ENCODE peak calls at places on chromosomes 5 and 9, in nine cellular contexts. V is cardiac muscle cell, D is SK-N-SH, P is glutamatergic neuron, M is foreskin fibroblast, N is fibroblast of lung, H is ovary, K is epithelial cell of esophagus, U is heart left ventricle. Q is an unnamed sample.

GRCh38 chr5:94613583-94613982 is 4.8 kb downstream of the KIAA0825 start:
- DNase-seq in V (peak; percentile 49), D (peak; percentile 12), P (no peak), M (no peak), N (peak; percentile 31), H (no peak), K (peak; percentile 53), U (no peak), Q (no peak)

GRCh38 chr5:114360816-114361723 is 800 bp upstream of the KCNN2 start:
- DNase-seq in V (peak; percentile 83), D (peak; percentile 60), P (peak; percentile 90), M (no peak), N (peak; percentile 45), H (no peak), K (no peak), U (peak; percentile 35), Q (no peak)

GRCh38 chr5:132093310-132093709 is 19.7 kb downstream of the CSF2 start:
- DNase-seq in V (no peak), D (no peak), P (no peak), M (no peak), N (no peak), H (no peak), K (no peak), U (no peak), Q (no peak)

GRCh38 chr5:77168884-77169254 is 41.6 kb upstream of the PDE8B start:
- DNase-seq in V (peak; percentile 23), D (no peak), P (no peak), M (no peak), N (no peak), H (no peak), K (peak; percentile 23), U (peak; percentile 48), Q (no peak)

GRCh38 chr5:77869115-77869798 is 93.1 kb upstream of the TBCA start:
- DNase-seq in V (no peak), D (no peak), P (no peak), M (no peak), N (no peak), H (no peak), K (no peak), U (no peak), Q (no peak)

GRCh38 chr5:33834334-33834733 is 57.5 kb downstream of the ADAMTS12 start:
- DNase-seq in V (no peak), D (no peak), P (no peak), M (peak; percentile 33), N (peak; percentile 25), H (no peak), K (no peak), U (no peak), Q (no peak)

GRCh38 chr5:1338518-1339070 is 6.3 kb downstream of the CLPTM1L start:
- DNase-seq in V (no peak), D (no peak), P (no peak), M (no peak), N (no peak), H (no peak), K (no peak), U (no peak), Q (no peak)

GRCh38 chr9:77752566-77752965 is 104.4 kb upstream of the GNA14 start:
- DNase-seq in V (no peak), D (no peak), P (no peak), M (peak; percentile 77), N (peak; percentile 78), H (no peak), K (no peak), U (no peak), Q (peak; percentile 64)

GRCh38 chr9:14283276-14283675 is 30.7 kb downstream of the NFIB start:
- DNase-seq in V (no peak), D (no peak), P (no peak), M (no peak), N (no peak), H (no peak), K (no peak), U (no peak), Q (no peak)

GRCh38 chr5:78320461-78320860 is 26.0 kb upstream of the AP3B1 start:
- DNase-seq in V (peak; percentile 29), D (peak; percentile 26), P (no peak), M (peak; percentile 16), N (peak; percentile 62), H (no peak), K (peak; percentile 65), U (no peak), Q (no peak)

GRCh38 chr5:55463613-55464012 is 71.2 kb downstream of the PLPP1 start:
- DNase-seq in V (no peak), D (no peak), P (no peak), M (no peak), N (no peak), H (no peak), K (no peak), U (no peak), Q (no peak)

DNA sequence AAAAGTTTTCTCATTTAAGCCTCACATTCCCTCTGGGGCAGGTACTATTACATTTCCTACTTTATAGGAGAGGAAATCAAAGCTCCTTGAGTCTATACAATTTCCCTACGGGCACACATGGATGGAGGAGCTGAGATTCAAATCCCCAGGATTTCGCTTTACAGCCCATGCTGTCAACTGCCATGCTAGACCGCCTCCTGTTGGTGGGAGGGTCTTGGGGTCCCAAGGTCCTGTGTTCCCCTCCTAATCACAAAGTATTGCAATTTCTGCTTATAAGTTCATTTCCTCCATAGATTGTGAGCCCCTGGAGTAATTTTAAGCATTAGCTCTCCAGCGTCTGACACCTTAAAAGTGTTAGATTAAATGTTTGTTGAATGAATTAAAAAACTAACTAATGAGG is 95.9 kb upstream of the SMARCA2 start:
- DNase-seq in V (no peak), D (no peak), P (no peak), M (no peak), N (no peak), H (no peak), K (no peak), U (no peak), Q (no peak)
- TF ChIP-seq CTCF in V (no peak), D (no peak), P (no peak), M (no peak), N (no peak), H (no peak), K (no peak), U (no peak), Q (no peak)

DNA sequence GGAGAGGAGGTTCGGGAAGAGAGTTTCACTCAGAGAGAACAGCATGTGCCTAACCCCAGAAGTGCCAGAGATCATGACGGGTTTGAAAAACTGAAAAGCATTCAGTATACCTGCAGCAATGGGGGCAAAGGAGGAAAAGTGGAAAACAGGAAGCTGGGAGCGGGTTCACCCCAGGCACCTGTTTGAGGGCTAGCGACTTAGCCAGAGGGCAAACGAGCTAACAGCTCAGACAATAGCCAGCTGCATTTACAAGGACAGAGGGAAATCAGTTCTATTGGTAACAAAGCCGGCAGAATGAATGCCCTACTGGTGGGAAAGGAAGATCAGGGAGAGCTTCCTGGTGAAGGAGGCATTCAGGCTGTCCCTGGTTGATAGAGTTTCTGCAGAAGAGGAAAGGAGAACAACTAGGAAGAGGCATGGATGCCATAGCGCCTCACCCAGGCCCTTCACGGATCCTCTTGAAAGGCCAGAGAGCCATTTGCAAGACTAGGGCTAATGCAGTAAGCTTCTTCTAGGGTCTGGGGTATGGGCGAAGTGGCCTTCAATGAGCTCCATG is 141.7 kb upstream of the ADRA1B start:
- DNase-seq in V (no peak), D (no peak), P (no peak), M (no peak), N (no peak), H (no peak), K (no peak), U (no peak), Q (no peak)
- TF ChIP-seq CTCF in V (no peak), D (no peak), P (no peak), M (no peak), N (no peak), H (no peak), K (no peak), U (no peak), Q (no peak)

DNA sequence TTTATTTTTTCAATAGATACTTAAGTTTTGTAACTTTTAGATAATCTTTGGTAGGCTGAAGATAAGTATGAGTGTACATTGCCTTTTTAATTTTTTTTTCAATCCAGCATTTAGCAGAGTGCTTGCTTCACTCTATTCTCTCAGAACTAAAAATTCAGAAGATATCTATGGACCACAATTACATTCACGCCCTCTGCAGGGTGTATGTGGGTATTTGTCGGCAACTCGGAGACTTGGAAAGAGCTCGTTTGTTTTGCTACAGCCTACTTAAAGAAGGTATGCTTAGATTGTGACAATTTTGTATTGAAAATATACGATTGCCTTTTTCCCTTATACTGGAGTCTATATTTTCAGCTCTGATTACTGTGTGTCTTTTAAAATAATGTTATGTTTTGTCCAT is 43.8 kb downstream of the ICE1 start:
- DNase-seq in V (no peak), D (no peak), P (no peak), M (no peak), N (no peak), H (no peak), K (no peak), U (no peak), Q (no peak)
- TF ChIP-seq CTCF in V (no peak), D (no peak), P (peak; percentile 17), M (no peak), N (no peak), H (no peak), K (no peak), U (no peak), Q (no peak)

GRCh38 chr5:152532714-152533113 is 127.6 kb upstream of the NMUR2 start:
- DNase-seq in V (peak; percentile 77), D (peak; percentile 16), P (no peak), M (peak; percentile 30), N (peak; percentile 76), H (no peak), K (peak; percentile 73), U (no peak), Q (peak; percentile 18)
- TF ChIP-seq CTCF in V (peak; percentile 45), D (peak; percentile 73), P (no peak), M (peak; percentile 25), N (peak; percentile 26), H (peak; percentile 24), K (peak; percentile 47), U (peak; percentile 69), Q (peak; percentile 35)

GRCh38 chr5:139088024-139088423 is 110.1 kb downstream of the SIL1 start:
- DNase-seq in V (no peak), D (no peak), P (no peak), M (no peak), N (no peak), H (no peak), K (no peak), U (no peak), Q (no peak)

GRCh38 chr5:139094154-139095131 is 103.7 kb downstream of the SIL1 start:
- DNase-seq in V (no peak), D (no peak), P (no peak), M (no peak), N (no peak), H (no peak), K (no peak), U (no peak), Q (no peak)

GRCh38 chr5:139092741-139093140 is 105.4 kb downstream of the SIL1 start:
- DNase-seq in V (no peak), D (no peak), P (no peak), M (no peak), N (no peak), H (no peak), K (no peak), U (no peak), Q (no peak)

GRCh38 chr5:139090566-139090965 is 107.6 kb downstream of the SIL1 start:
- DNase-seq in V (no peak), D (no peak), P (no peak), M (no peak), N (no peak), H (no peak), K (no peak), U (no peak), Q (no peak)

GRCh38 chr5:139091439-139092156 is 106.6 kb downstream of the SIL1 start:
- DNase-seq in V (peak; percentile 63), D (no peak), P (no peak), M (no peak), N (peak; percentile 49), H (no peak), K (no peak), U (no peak), Q (no peak)
- TF ChIP-seq CTCF in V (peak; percentile 23), D (no peak), P (no peak), M (no peak), N (peak; percentile 40), H (peak; percentile 50), K (peak; percentile 10), U (peak; percentile 63), Q (no peak)